ENCODE peak calls at places on chromosomes 16 and 17, in six cellular contexts. L is SK-N-MC, H is HepG2, E is breast epithelium, W is K562, V is prostate gland. Z is an unnamed sample.
A peak's percentile ranks its signal among the peaks of the same experiment; 100 is the strongest.

GRCh38 chr17:2101448-2102257 is 46.8 kb downstream of the HIC1 start:
- DNase-seq in H (no peak), L (no peak), E (peak; percentile 87), V (peak; percentile 91), W (no peak), Z (no peak)

GRCh38 chr16:66483689-66484452 is 56.8 kb downstream of the BEAN1 start:
- DNase-seq in L (no peak), E (peak; percentile 80), W (peak; percentile 90), V (peak; percentile 71), H (peak; percentile 69), Z (peak; percentile 69)

GRCh38 chr16:84391151-84391873 is 23.0 kb downstream of the ATP2C2 start:
- DNase-seq in L (no peak), E (no peak), W (no peak), H (no peak), V (peak; percentile 74), Z (no peak)

GRCh38 chr16:82761858-82762257 is 135.1 kb downstream of the CDH13 start:
- DNase-seq in W (no peak), H (no peak), L (no peak), V (no peak), E (no peak), Z (no peak)

GRCh38 chr16:72033437-72033836 is 20.9 kb upstream of the HP start:
- DNase-seq in V (no peak), W (no peak), L (no peak), H (no peak), E (no peak), Z (no peak)

GRCh38 chr17:4161179-4161559 is 18.2 kb downstream of the CYB5D2 start:
- DNase-seq in E (peak; percentile 81), V (peak; percentile 75), H (peak; percentile 10), L (no peak), W (no peak), Z (no peak)

GRCh38 chr16:79639576-79640311 is 39.2 kb upstream of the MAF start:
- DNase-seq in E (no peak), V (peak; percentile 33), L (no peak), W (no peak), H (no peak), Z (no peak)

GRCh38 chr17:6079155-6079554 is 9.0 kb downstream of the WSCD1 start:
- DNase-seq in H (no peak), W (no peak), L (no peak), E (no peak), V (no peak), Z (no peak)

GRCh38 chr16:82987767-82988166 is 361.0 kb downstream of the CDH13 start:
- DNase-seq in L (no peak), H (no peak), E (no peak), V (no peak), W (no peak), Z (no peak)

GRCh38 chr16:23155445-23156049 is 6.3 kb upstream of the USP31 start:
- DNase-seq in L (no peak), V (no peak), W (no peak), H (no peak), E (no peak), Z (no peak)

GRCh38 chr17:55275894-55276804 is 11.4 kb downstream of the HLF start:
- DNase-seq in V (peak; percentile 45), L (peak; percentile 35), H (peak; percentile 74), W (no peak), E (no peak), Z (no peak)

GRCh38 chr17:73013816-73014663 is 78.4 kb downstream of the SLC39A11 start:
- DNase-seq in W (peak; percentile 14), V (no peak), L (no peak), E (no peak), H (no peak), Z (no peak)

GRCh38 chr17:29563816-29564215 is 3.0 kb downstream of the ABHD15 start:
- DNase-seq in L (no peak), E (no peak), W (no peak), V (no peak), H (no peak), Z (no peak)

GRCh38 chr16:81293909-81294802 is 20.6 kb upstream of the GAN start:
- DNase-seq in E (no peak), L (no peak), V (no peak), W (no peak), H (no peak), Z (no peak)

GRCh38 chr17:74045608-74046007 is 157.9 kb upstream of the RPL38 start:
- DNase-seq in V (no peak), L (no peak), W (no peak), E (peak; percentile 54), H (no peak), Z (no peak)

GRCh38 chr16:82603784-82604411 is 22.9 kb upstream of the CDH13 start:
- DNase-seq in H (peak; percentile 13), L (no peak), W (no peak), V (peak; percentile 51), E (no peak), Z (no peak)

GRCh38 chr16:68992521-68992920 is 112.9 kb upstream of the HAS3 start:
- DNase-seq in E (no peak), W (no peak), V (no peak), H (peak; percentile 70), L (no peak), Z (no peak)

GRCh38 chr16:4260360-4260759 is 12.5 kb downstream of the TFAP4 start:
- DNase-seq in V (peak; percentile 73), E (no peak), H (no peak), L (no peak), W (no peak), Z (no peak)

GRCh38 chr16:51994597-51994996 is 552.3 kb downstream of the TOX3 start:
- DNase-seq in E (peak; percentile 57), V (peak; percentile 71), L (no peak), H (peak; percentile 37), W (no peak), Z (no peak)

GRCh38 chr17:48995871-48996695 is 1.1 kb upstream of the IGF2BP1 start:
- DNase-seq in E (no peak), V (no peak), W (peak; percentile 88), L (no peak), H (peak; percentile 93), Z (no peak)

GRCh38 chr16:84383106-84383505 is 14.8 kb downstream of the ATP2C2 start:
- DNase-seq in E (no peak), V (no peak), H (no peak), W (no peak), L (no peak), Z (no peak)

GRCh38 chr17:32927201-32927723 is 691 bp upstream of the TMEM98 start:
- DNase-seq in E (no peak), V (no peak), W (no peak), H (peak; percentile 76), L (no peak), Z (no peak)

GRCh38 chr16:11396241-11397048 is 51.2 kb downstream of the RMI2 start:
- DNase-seq in L (no peak), V (peak; percentile 61), E (peak; percentile 68), W (peak; percentile 91), H (peak; percentile 76), Z (peak; percentile 89)

GRCh38 chr16:27286446-27286845 is 17.9 kb upstream of the NSMCE1 start:
- DNase-seq in E (no peak), V (no peak), L (no peak), W (no peak), H (peak; percentile 64), Z (no peak)

GRCh38 chr16:12744860-12745259 is 58.8 kb downstream of the CPPED1 start:
- DNase-seq in E (no peak), H (no peak), W (no peak), L (no peak), V (no peak), Z (no peak)

GRCh38 chr16:58010886-58011285 is 9.7 kb downstream of the USB1 start:
- DNase-seq in L (no peak), H (no peak), E (no peak), V (no peak), W (no peak), Z (no peak)

GRCh38 chr17:73165616-73166404 is 1.0 kb downstream of the SSTR2 start:
- DNase-seq in E (no peak), L (no peak), H (no peak), V (no peak), W (no peak), Z (no peak)

GRCh38 chr17:78808106-78808635 is 26.1 kb upstream of the CYTH1 start:
- DNase-seq in V (no peak), E (no peak), L (no peak), W (no peak), H (no peak), Z (no peak)

GRCh38 chr16:89687092-89687940 is 827 bp downstream of the CDK10 start:
- DNase-seq in V (no peak), E (no peak), W (peak; percentile 52), L (no peak), H (peak; percentile 99), Z (no peak)

GRCh38 chr16:30350134-30350871 is 4.8 kb downstream of the CD2BP2 start:
- DNase-seq in V (no peak), H (no peak), L (no peak), E (no peak), W (no peak), Z (peak; percentile 46)
- TF ChIP-seq POLR2AphosphoS5 in V (no peak), H (peak; percentile 46), L (no peak), E (no peak), W (peak; percentile 4), Z (no peak)

DNA sequence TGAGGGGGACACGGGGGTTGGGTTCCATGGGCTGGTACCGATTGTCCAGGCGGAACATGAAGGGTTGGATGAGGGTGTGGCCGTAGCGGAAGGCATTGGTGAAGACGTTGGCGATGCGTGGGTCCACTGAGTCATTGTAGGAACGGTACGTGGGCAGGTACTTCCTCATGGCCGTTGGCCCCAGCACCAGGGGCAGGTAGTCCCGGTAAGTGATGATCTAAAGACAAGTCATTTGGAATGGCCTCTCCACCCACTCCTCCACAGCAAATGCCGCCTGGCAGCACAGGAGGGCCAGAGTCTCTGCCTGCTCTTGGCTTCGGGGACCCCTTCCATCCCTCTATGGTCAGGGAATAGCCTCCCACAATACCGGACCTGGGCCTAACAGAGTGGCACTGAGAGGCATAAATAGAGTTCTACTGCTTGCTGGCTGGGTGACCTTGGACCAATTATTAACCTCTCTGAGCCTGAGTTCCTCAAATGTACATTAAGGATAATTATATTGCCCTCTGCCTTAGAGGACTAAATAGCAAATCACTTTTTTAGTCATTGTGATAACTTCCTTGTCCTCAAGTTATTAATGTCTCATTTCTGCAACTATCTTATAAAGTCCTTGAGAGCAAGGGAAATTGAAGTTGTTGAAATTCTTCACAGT is 7.2 kb downstream of the MPO start:
- DNase-seq in W (no peak), H (no peak), E (no peak), V (no peak), L (no peak), Z (no peak)
- TF ChIP-seq POLR2AphosphoS5 in W (no peak), H (no peak), E (no peak), V (no peak), L (no peak), Z (no peak)

GRCh38 chr17:50062323-50063243 is 6.7 kb downstream of the ITGA3 start:
- DNase-seq in V (peak; percentile 94), H (no peak), L (no peak), E (peak; percentile 84), W (no peak), Z (no peak)
- TF ChIP-seq POLR2AphosphoS5 in V (peak; percentile 94), H (no peak), L (no peak), E (peak; percentile 25), W (no peak), Z (no peak)

DNA sequence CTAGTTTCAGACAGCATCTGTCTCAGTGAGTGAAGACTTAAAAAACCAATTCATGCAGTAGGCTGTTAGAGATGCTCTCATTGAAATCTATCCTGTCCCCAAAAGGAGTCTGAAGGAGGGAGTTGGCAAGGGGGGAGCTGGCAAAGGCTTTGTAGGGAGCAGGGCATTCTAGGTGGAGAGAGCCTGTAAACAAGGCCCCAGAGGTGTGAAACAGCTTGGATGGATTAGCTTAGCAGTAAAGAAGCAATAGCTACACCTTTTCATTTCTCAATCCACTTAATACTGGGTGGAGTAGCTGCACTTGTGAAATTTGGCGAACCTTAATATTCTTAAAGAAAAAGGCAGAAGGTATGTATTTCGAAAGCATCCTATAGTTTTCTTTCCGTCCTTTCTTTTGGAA is 61.8 kb downstream of the KSR1 start:
- DNase-seq in L (no peak), V (no peak), W (no peak), E (no peak), H (no peak), Z (no peak)
- TF ChIP-seq POLR2AphosphoS5 in L (no peak), V (no peak), W (no peak), E (no peak), H (no peak), Z (no peak)